ENCODE peak calls at places on chromosomes 13 and 19, in six cellular contexts. A, W, H, P, D and N are unnamed samples.

GRCh38 chr13:42561752-42562467 is 12.0 kb upstream of the TNFSF11 start:
- DNase-seq in A (no peak), H (no peak), D (no peak), P (no peak), W (no peak), N (no peak)

GRCh38 chr19:18304496-18305312 is 18.2 kb downstream of the LSM4 start:
- DNase-seq in A (no peak), P (no peak), D (no peak), H (peak), W (peak), N (no peak)

GRCh38 chr13:113465241-113465640 is 12.0 kb upstream of the ADPRHL1 start:
- DNase-seq in H (no peak), D (no peak), A (no peak), P (no peak), W (no peak), N (no peak)

GRCh38 chr19:40831502-40832430 is 18.5 kb downstream of the CYP2A6 start:
- DNase-seq in P (no peak), W (peak), H (peak), D (no peak), A (no peak), N (no peak)

GRCh38 chr19:18208098-18208951 is 4.5 kb upstream of the RAB3A start:
- DNase-seq in A (peak), D (no peak), W (peak), H (no peak), P (no peak), N (no peak)

GRCh38 chr19:49954933-49955332 is 6.0 kb downstream of the SIGLEC11 start:
- DNase-seq in H (no peak), W (no peak), A (no peak), P (no peak), D (no peak), N (no peak)

GRCh38 chr13:99982021-99982740 is 597 bp downstream of the ZIC2 start:
- DNase-seq in H (no peak), W (peak), A (no peak), D (no peak), P (no peak), N (no peak)

GRCh38 chr13:78659450-78660110 is 625 bp upstream of the OBI1 start:
- DNase-seq in P (no peak), A (no peak), H (no peak), D (no peak), W (no peak), N (no peak)

GRCh38 chr19:4095488-4095844 is 28.5 kb downstream of the MAP2K2 start:
- DNase-seq in D (no peak), H (no peak), P (no peak), A (no peak), W (no peak), N (no peak)

GRCh38 chr19:41265376-41266153 is 1.4 kb downstream of the HNRNPUL1 start:
- DNase-seq in A (no peak), H (peak), D (no peak), W (peak), P (no peak), N (no peak)

GRCh38 chr19:19630426-19630825 is 2.4 kb upstream of the LPAR2 start:
- DNase-seq in W (no peak), P (no peak), D (no peak), A (no peak), H (no peak), N (no peak)

GRCh38 chr13:20981370-20982095 is 79.0 kb upstream of the XPO4 start:
- DNase-seq in P (no peak), D (no peak), H (no peak), A (no peak), W (no peak), N (no peak)

GRCh38 chr13:106874308-106874707 is 306.4 kb upstream of the ARGLU1 start:
- DNase-seq in A (no peak), P (no peak), W (no peak), H (no peak), D (no peak), N (no peak)
- TF ChIP-seq ZNF274 in A (no peak), P (no peak), W (no peak), H (no peak), D (no peak), N (no peak)

GRCh38 chr19:8491574-8491973 is 10.9 kb downstream of the PRAM1 start:
- DNase-seq in P (no peak), A (no peak), H (no peak), D (no peak), W (no peak), N (no peak)

GRCh38 chr19:8490873-8491272 is 11.6 kb downstream of the PRAM1 start:
- DNase-seq in P (no peak), D (no peak), A (no peak), H (no peak), W (no peak), N (no peak)

GRCh38 chr19:8488351-8488750 is 14.1 kb downstream of the PRAM1 start:
- DNase-seq in D (no peak), A (no peak), W (no peak), P (no peak), H (no peak), N (no peak)

GRCh38 chr19:8489591-8490394 is 12.6 kb downstream of the PRAM1 start:
- DNase-seq in W (no peak), A (no peak), H (no peak), D (no peak), P (no peak), N (no peak)

GRCh38 chr19:8490395-8490760 is 12.1 kb downstream of the PRAM1 start:
- DNase-seq in D (no peak), A (no peak), W (no peak), H (no peak), P (no peak), N (no peak)
- TF ChIP-seq YY1 in D (no peak), A (no peak), W (no peak), H (no peak), P (no peak), N (no peak)

GRCh38 chr13:28531195-28531955 is 36.4 kb upstream of the FLT1 start:
- DNase-seq in W (no peak), D (no peak), H (no peak), P (no peak), A (peak), N (no peak)
- TF ChIP-seq ZNF274 in W (no peak), D (no peak), H (no peak), P (no peak), A (no peak), N (no peak)

DNA sequence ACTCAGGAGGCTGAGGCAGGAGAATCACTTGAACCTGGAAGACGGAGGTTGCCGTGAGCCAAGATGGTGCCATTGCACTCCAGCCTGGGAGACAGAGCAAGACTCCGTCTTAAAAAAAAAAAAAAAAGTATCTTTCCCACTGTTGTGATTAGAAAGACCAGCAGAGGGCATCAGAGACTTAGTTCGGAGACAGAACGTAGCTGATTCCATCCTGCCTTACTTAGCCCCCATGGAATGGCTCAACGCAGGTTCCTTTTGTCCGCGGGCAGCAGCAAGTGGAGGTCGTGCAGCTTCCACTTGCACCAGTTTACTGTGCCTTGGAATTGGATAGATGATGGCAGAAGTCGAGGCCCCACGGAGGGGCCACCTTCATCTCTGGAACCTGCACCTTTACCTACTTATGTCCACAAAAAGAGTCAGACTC is 8.1 kb downstream of the TIMM29 start:
- DNase-seq in D (peak), P (peak), W (peak), A (no peak), H (peak), N (peak)
- TF ChIP-seq YY1 in D (no peak), P (peak), W (no peak), A (peak), H (no peak), N (no peak)

GRCh38 chr13:83450586-83450985 is 431.7 kb downstream of the SLITRK1 start:
- DNase-seq in H (no peak), P (no peak), D (no peak), W (no peak), A (no peak), N (peak)
- TF ChIP-seq ZNF274 in H (no peak), P (no peak), D (no peak), W (no peak), A (no peak), N (no peak)

GRCh38 chr13:67119481-67119883 is 110.7 kb downstream of the PCDH9 start:
- DNase-seq in D (peak), W (no peak), A (no peak), H (no peak), P (no peak), N (no peak)
- TF ChIP-seq YY1 in D (no peak), W (no peak), A (no peak), H (no peak), P (no peak), N (no peak)

DNA sequence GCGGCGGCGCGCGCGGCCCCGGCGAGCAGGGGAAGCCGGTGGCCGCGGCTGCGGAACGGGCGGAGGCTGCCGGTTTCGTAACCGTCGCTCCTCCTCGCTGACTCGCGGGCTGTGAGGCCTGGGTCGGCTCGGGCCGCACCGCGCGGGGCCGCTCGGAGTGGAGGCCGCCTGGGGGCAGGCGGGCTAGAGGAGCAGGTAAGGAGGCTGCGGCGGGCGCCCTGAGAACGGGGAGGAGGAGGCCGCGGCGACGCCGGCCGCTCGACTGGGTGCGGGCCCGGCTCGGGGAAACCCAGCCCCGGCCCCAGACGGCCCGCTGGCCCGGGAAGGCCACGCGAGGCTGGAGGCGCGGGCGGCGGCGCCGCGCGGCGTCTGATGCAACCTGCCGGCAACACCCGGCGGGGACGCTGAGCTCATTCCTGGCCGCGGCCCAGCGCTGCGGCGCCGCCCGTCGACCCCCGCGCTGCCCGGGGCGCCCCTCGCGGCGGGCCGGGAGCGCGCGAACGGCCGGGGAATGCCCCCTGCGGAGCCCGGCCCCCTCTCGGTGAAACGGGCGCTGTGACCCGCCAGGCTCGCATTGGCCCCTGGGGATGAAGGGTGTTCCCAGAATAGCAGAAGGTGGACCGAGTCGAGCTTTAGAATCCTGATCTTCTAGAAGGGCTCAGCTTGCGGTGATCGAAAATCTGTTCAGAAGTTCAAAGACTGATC is at the start of gene CEBPG:
- DNase-seq in A (peak), W (peak), H (no peak), P (no peak), D (no peak), N (no peak)
- TF ChIP-seq ZNF274 in A (no peak), W (no peak), H (no peak), P (no peak), D (no peak), N (no peak)

GRCh38 chr13:75633285-75633684 is 2.8 kb upstream of the LMO7 start:
- DNase-seq in H (peak), P (no peak), A (no peak), D (no peak), W (no peak), N (no peak)
- TF ChIP-seq YY1 in H (no peak), P (no peak), A (no peak), D (no peak), W (no peak), N (no peak)

DNA sequence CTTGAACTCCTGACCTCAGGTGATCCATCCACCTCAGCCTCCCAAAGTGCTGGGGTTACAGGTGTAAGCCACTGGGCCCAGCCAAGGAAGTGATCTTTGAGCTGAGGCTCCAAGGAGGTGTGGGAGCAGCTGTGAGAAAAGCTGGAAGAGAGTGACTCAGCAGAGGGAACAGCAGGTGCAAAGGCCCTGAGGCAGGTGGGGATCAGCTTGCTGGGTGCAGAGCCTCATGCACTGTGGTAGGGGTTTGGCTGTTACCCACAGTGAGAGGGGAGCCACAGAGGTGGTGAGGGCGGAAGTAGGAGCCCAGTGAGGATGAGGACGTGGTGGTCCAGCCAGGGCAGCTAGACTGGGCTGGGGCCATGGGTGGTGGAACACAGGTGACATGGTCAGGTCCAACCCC is 6.5 kb downstream of the NPAS1 start:
- DNase-seq in D (no peak), A (no peak), P (no peak), H (no peak), W (no peak), N (no peak)
- TF ChIP-seq ZNF274 in D (no peak), A (no peak), P (no peak), H (no peak), W (no peak), N (no peak)